ENCODE peak calls at places on chromosomes 6 and 20, in eight cellular contexts. C is LNCaP clone FGC, I is coronary artery, K is iris pigment epithelial cell, G is GM13977, Q is Right ventricle myocardium superior, E is renal cortical epithelial cell, W is lower lobe of right lung. N is an unnamed sample.

GRCh38 chr6:112035446-112035845 is 18.5 kb upstream of the CCN6 start:
- DNase-seq in I (no peak), Q (no peak), G (no peak), W (no peak), C (no peak), K (peak; percentile 67), E (no peak), N (no peak)

GRCh38 chr20:50434653-50435396 is 75.4 kb upstream of the PTPN1 start:
- DNase-seq in Q (no peak), E (peak; percentile 79), G (no peak), C (no peak), I (no peak), W (no peak), K (peak; percentile 89), N (no peak)

GRCh38 chr6:109434456-109434855 is 6.0 kb downstream of the PPIL6 start:
- DNase-seq in K (no peak), W (no peak), E (peak; percentile 58), I (no peak), Q (no peak), G (no peak), C (no peak), N (no peak)

GRCh38 chr6:121222656-121223055 is 111.6 kb downstream of the TBC1D32 start:
- DNase-seq in K (peak; percentile 65), I (no peak), G (no peak), W (no peak), E (peak; percentile 61), C (peak; percentile 8), Q (no peak), N (no peak)

GRCh38 chr6:101392561-101393230 is 812 bp upstream of the GRIK2 start:
- DNase-seq in E (peak; percentile 31), W (no peak), K (no peak), Q (no peak), G (no peak), I (no peak), C (no peak), N (no peak)

GRCh38 chr6:33080127-33081089 is 4.6 kb downstream of the HLA-DPB1 start:
- DNase-seq in K (peak; percentile 80), W (peak; percentile 74), E (peak; percentile 56), Q (peak; percentile 82), C (no peak), I (peak; percentile 84), G (no peak), N (no peak)

GRCh38 chr6:139627091-139627490 is 252.6 kb upstream of the CITED2 start:
- DNase-seq in W (no peak), K (no peak), E (no peak), Q (no peak), I (no peak), C (no peak), G (no peak), N (no peak)

GRCh38 chr20:39605908-39606307 is 643.8 kb downstream of the DHX35 start:
- DNase-seq in W (no peak), C (no peak), E (no peak), G (no peak), K (no peak), I (no peak), Q (no peak), N (no peak)

GRCh38 chr20:58636983-58637421 is 14.1 kb upstream of the STX16 start:
- DNase-seq in I (no peak), Q (no peak), K (no peak), C (no peak), G (no peak), E (no peak), W (no peak), N (no peak)

N was measured in MM.1S.